ENCODE peak calls at places on chromosome 22, in ten cellular contexts. U is suprapubic skin, W is NB4, P is Calu3, R is HCT116, M is prostate gland, F is adrenal gland, S is K562, D is endothelial cell, Y is mesothelial cell of epicardium. Q is an unnamed sample.

GRCh38 chr22:39690901-39691620 is 120.5 kb downstream of the CACNA1I start:
- DNase-seq in U (no peak), W (peak), P (no peak), R (no peak), M (no peak), F (peak), S (peak), D (no peak), Y (no peak), Q (no peak)

GRCh38 chr22:45552580-45553332 is 50.1 kb downstream of the FBLN1 start:
- DNase-seq in U (no peak), W (peak), P (no peak), R (no peak), M (no peak), F (peak), S (no peak), D (peak), Y (no peak), Q (no peak)

GRCh38 chr22:31625661-31626426 is 36.2 kb downstream of the PISD start:
- DNase-seq in U (no peak), W (no peak), P (no peak), R (no peak), M (peak), F (peak), S (peak), D (peak), Y (no peak), Q (no peak)

GRCh38 chr22:46004105-46004866 is 27.3 kb upstream of the WNT7B start:
- DNase-seq in U (peak), W (peak), P (no peak), R (no peak), M (no peak), F (no peak), S (no peak), D (no peak), Y (no peak), Q (no peak)

GRCh38 chr22:23269441-23270211 is 89.3 kb downstream of the BCR start:
- DNase-seq in U (no peak), W (no peak), P (no peak), R (no peak), M (no peak), F (no peak), S (peak), D (no peak), Y (no peak), Q (no peak)

GRCh38 chr22:32469799-32470212 is 4.8 kb upstream of the FBXO7 start:
- DNase-seq in U (peak), W (peak), P (no peak), R (peak), M (no peak), F (peak), S (peak), D (no peak), Y (no peak), Q (no peak)

GRCh38 chr22:23534851-23535717 is 45.0 kb downstream of the IGLL1 start:
- DNase-seq in U (peak), W (no peak), P (no peak), R (no peak), M (no peak), F (peak), S (no peak), D (no peak), Y (no peak), Q (peak)

GRCh38 chr22:46373838-46374662 is 38.5 kb downstream of the TRMU start:
- DNase-seq in U (no peak), W (no peak), P (no peak), R (no peak), M (no peak), F (no peak), S (no peak), D (no peak), Y (no peak), Q (no peak)

GRCh38 chr22:32801436-32802290 is at the start of gene TIMP3:
- DNase-seq in U (peak), W (peak), P (peak), R (no peak), M (peak), F (peak), S (peak), D (peak), Y (peak), Q (peak)

GRCh38 chr22:44192098-44192810 is 11.5 kb downstream of the PARVG start:
- DNase-seq in U (no peak), W (peak), P (peak), R (peak), M (no peak), F (no peak), S (peak), D (no peak), Y (no peak), Q (no peak)

GRCh38 chr22:28132466-28132865 is 213.4 kb upstream of the PITPNB start:
- DNase-seq in U (no peak), W (no peak), P (no peak), R (no peak), M (no peak), F (no peak), S (no peak), D (no peak), Y (no peak), Q (no peak)

GRCh38 chr22:24805790-24806662 is at the start of gene SGSM1:
- DNase-seq in U (peak), W (peak), P (peak), R (peak), M (peak), F (peak), S (peak), D (peak), Y (peak), Q (peak)

GRCh38 chr22:39723899-39724351 is 153.4 kb downstream of the CACNA1I start:
- DNase-seq in U (no peak), W (peak), P (peak), R (peak), M (no peak), F (peak), S (peak), D (no peak), Y (no peak), Q (no peak)

GRCh38 chr22:24420977-24421343 is 6.4 kb upstream of the ADORA2A start:
- DNase-seq in U (no peak), W (no peak), P (no peak), R (no peak), M (no peak), F (no peak), S (no peak), D (no peak), Y (no peak), Q (no peak)

GRCh38 chr22:45042263-45042662 is 32.5 kb upstream of the PHF21B start:
- DNase-seq in U (no peak), W (no peak), P (no peak), R (no peak), M (no peak), F (no peak), S (no peak), D (no peak), Y (no peak), Q (no peak)

GRCh38 chr22:45640291-45640940 is 31.2 kb upstream of the ATXN10 start:
- DNase-seq in U (no peak), W (peak), P (no peak), R (no peak), M (no peak), F (peak), S (no peak), D (no peak), Y (no peak), Q (no peak)

GRCh38 chr22:41030891-41031290 is 61.5 kb upstream of the EP300 start:
- DNase-seq in U (no peak), W (no peak), P (no peak), R (no peak), M (no peak), F (no peak), S (no peak), D (no peak), Y (no peak), Q (no peak)

GRCh38 chr22:45966892-45967365 is 10.0 kb downstream of the WNT7B start:
- DNase-seq in U (no peak), W (no peak), P (no peak), R (no peak), M (no peak), F (no peak), S (no peak), D (no peak), Y (no peak), Q (no peak)

GRCh38 chr22:39428597-39429071 is 28.2 kb upstream of the MGAT3 start:
- DNase-seq in U (no peak), W (no peak), P (no peak), R (no peak), M (no peak), F (no peak), S (peak), D (no peak), Y (peak), Q (no peak)

GRCh38 chr22:32926600-32926999 is 125.1 kb downstream of the TIMP3 start:
- DNase-seq in U (no peak), W (peak), P (peak), R (peak), M (no peak), F (no peak), S (peak), D (peak), Y (no peak), Q (no peak)

GRCh38 chr22:35334010-35334409 is 34.3 kb downstream of the TOM1 start:
- DNase-seq in U (no peak), W (peak), P (no peak), R (no peak), M (no peak), F (no peak), S (no peak), D (no peak), Y (no peak), Q (no peak)

GRCh38 chr22:24367841-24368240 is 59.6 kb upstream of the ADORA2A start:
- DNase-seq in U (no peak), W (no peak), P (no peak), R (no peak), M (no peak), F (no peak), S (no peak), D (no peak), Y (no peak), Q (no peak)

GRCh38 chr22:40499187-40499753 is 128.9 kb downstream of the SGSM3 start:
- DNase-seq in U (no peak), W (peak), P (peak), R (peak), M (no peak), F (peak), S (peak), D (no peak), Y (no peak), Q (no peak)

DNA sequence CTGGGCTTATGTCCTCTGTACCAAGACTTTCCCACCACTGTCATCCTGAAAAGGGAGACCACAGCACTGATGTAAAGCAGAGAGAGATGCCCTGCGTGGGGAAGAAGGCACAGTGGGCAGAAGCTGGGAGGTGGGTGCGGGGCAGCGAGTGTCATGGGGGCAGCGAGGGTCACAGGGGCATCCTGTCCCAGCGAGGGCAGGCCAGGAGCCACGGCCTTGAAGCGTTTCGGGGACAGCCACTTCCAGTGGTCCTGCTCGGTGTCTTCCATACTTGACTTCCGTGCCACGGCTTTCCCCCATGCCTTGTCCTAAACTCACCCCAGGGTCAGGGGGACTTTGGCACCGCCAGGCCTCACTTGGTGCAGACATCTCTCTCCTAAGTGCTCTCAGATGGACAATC is 1121.3 kb downstream of the TBC1D22A start:
- DNase-seq in U (no peak), W (no peak), P (no peak), R (no peak), M (no peak), F (no peak), S (no peak), D (no peak), Y (no peak), Q (no peak)
- TF ChIP-seq CTCF in U (no peak), W (no peak), P (no peak), R (no peak), M (no peak), F (no peak), S (no peak), D (no peak), Y (no peak), Q (no peak)

GRCh38 chr22:49942565-49943404 is 17.8 kb upstream of the PIM3 start:
- DNase-seq in U (no peak), W (no peak), P (no peak), R (no peak), M (no peak), F (no peak), S (no peak), D (no peak), Y (no peak), Q (no peak)

GRCh38 chr22:49944399-49944891 is 16.1 kb upstream of the PIM3 start:
- DNase-seq in U (no peak), W (peak), P (no peak), R (no peak), M (no peak), F (no peak), S (no peak), D (no peak), Y (no peak), Q (no peak)

GRCh38 chr22:49941507-49942316 is 18.9 kb upstream of the PIM3 start:
- DNase-seq in U (no peak), W (no peak), P (no peak), R (no peak), M (no peak), F (no peak), S (no peak), D (no peak), Y (no peak), Q (no peak)

GRCh38 chr22:49943771-49944398 is 16.7 kb upstream of the PIM3 start:
- DNase-seq in U (no peak), W (no peak), P (no peak), R (no peak), M (no peak), F (no peak), S (no peak), D (no peak), Y (no peak), Q (no peak)

DNA sequence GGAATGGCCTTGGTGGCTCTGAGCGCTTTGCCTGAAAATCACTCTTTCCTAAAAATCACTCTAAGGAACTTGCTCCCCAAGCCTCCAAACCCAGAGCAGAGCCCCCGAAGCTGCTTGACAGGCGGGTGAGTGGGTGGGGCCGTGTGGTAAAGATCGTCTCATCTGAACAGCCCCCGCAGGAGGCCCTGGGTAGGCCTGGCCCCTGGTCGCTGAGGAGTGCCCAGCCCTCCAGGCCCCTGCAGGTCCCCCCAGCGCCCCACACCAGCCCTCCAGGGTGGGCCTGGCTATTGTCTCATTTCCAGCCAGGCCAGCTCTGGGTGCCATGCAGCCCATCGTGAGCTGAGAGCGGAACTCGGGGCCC is 17.2 kb upstream of the PIM3 start:
- DNase-seq in U (no peak), W (no peak), P (no peak), R (no peak), M (no peak), F (no peak), S (no peak), D (no peak), Y (no peak), Q (no peak)
- TF ChIP-seq CTCF in U (no peak), W (no peak), P (no peak), R (no peak), M (no peak), F (no peak), S (no peak), D (no peak), Y (no peak), Q (no peak)

DNA sequence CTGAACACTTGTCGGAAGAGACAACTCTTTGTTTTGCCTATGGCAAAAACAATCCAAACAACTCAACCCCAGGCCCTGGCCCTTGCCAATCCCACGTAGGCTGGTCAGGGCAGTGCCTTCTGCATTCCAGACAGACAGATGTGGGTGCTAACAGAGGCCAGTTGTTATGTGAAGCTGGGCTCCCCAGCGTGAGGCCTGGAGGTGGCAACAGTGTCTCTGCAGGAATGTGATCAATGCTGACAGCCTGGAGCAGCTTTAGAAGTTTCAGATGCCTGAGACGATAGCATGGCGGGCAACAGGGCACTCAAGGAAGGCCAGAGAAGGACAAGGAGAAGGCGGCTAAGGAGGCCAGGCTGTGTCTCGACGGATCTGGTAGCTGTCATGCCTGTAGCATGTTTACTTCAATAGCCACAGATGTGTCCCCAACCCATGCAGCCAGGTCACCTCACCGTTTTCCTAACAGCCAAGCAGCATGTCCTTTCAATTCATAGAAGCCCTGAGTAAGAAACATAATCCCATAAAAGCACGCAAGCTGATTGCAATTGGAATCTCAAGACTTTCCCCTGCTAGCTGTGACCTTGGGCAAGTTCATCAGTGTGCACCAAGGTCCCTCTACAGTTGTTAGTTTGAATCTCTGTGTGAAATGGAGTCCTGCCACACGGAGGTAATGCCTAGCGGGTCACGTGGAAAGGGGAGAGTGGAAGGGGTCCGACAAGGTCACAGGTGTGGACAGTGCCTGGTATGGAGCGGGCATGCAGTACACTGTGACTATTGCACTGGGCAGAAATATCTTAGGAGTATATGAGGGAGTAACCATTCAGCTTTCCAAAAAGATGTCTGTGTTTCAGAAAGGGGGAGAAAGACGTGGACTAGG is 14.2 kb upstream of the PPM1F start:
- DNase-seq in U (no peak), W (no peak), P (no peak), R (no peak), M (no peak), F (no peak), S (no peak), D (no peak), Y (no peak), Q (no peak)
- TF ChIP-seq CTCF in U (no peak), W (no peak), P (no peak), R (no peak), M (no peak), F (no peak), S (no peak), D (no peak), Y (no peak), Q (no peak)

DNA sequence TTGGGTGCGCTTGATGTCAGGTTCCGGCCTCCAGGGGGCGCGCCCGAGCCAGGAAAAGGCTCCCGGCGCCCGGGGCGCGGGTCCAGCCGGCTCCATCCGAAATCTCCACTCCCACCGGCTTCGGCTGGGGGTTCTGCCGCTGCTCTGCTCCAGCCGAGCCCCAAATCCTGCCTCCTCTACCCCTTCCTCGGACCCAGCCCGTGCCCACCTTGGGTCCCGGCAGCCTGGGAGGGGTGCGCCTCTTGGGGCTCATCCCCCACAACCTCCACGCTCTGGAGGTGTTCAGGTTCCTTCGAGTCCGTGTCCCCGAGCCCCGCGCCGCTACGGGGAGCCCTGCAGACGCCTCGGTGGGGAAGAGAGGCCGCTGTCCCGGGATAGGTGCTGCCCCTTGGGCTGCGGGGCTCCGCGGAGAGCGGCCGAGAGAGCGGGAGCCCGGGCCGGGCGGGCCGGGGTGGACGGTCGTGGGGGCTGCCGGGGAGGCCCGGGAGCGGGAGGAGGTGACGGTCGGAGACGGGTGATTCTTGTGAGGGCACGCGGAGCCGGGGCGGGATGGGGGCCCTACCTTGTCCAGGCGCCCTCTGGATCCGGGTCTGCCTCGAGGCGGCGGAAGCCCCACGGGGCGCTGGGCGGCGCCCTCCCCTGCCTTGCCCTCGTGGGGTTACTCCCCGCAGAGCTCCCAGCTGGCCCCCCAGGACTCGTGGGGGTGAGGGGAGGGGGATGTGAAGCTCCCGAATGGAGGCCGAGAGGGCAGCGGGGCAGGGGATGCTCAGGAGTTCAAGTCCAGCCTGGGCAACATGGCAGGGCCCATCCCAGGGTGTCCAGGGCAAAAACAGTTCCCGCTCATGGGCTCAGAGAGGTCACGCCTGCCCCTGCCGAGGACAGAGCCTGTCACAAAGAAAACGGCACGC is 13.2 kb upstream of the CYB5R3 start:
- DNase-seq in U (peak), W (peak), P (peak), R (no peak), M (peak), F (peak), S (peak), D (peak), Y (peak), Q (peak)
- TF ChIP-seq CTCF in U (peak), W (peak), P (peak), R (peak), M (peak), F (peak), S (peak), D (peak), Y (peak), Q (peak)

GRCh38 chr22:29998627-29999026 is 81.6 kb upstream of the HORMAD2 start:
- DNase-seq in U (no peak), W (peak), P (no peak), R (no peak), M (no peak), F (no peak), S (peak), D (no peak), Y (no peak), Q (no peak)
- TF ChIP-seq CTCF in U (no peak), W (peak), P (no peak), R (peak), M (no peak), F (peak), S (peak), D (peak), Y (no peak), Q (no peak)

GRCh38 chr22:48186121-48186790 is 1423.8 kb downstream of the TBC1D22A start:
- DNase-seq in U (no peak), W (no peak), P (no peak), R (no peak), M (no peak), F (peak), S (no peak), D (no peak), Y (no peak), Q (no peak)
- TF ChIP-seq CTCF in U (no peak), W (no peak), P (no peak), R (no peak), M (no peak), F (no peak), S (no peak), D (no peak), Y (no peak), Q (no peak)

GRCh38 chr22:37752189-37753061 is 55.3 kb upstream of the GCAT start:
- DNase-seq in U (peak), W (no peak), P (peak), R (peak), M (peak), F (peak), S (no peak), D (no peak), Y (peak), Q (no peak)
- TF ChIP-seq CTCF in U (peak), W (no peak), P (no peak), R (no peak), M (no peak), F (no peak), S (no peak), D (no peak), Y (no peak), Q (no peak)

GRCh38 chr22:19679476-19680099 is 34.7 kb upstream of the SEPTIN5 start:
- DNase-seq in U (no peak), W (peak), P (peak), R (no peak), M (no peak), F (peak), S (peak), D (peak), Y (no peak), Q (no peak)
- TF ChIP-seq CTCF in U (peak), W (peak), P (peak), R (peak), M (peak), F (peak), S (peak), D (peak), Y (peak), Q (peak)